ENCODE peak calls at places on chromosomes 1 and 21, in six cellular contexts. V, I, M, S, D and U are unnamed samples.

GRCh38 chr1:173478099-173478555 is 992 bp downstream of the PRDX6 start:
- DNase-seq in V (peak; percentile 93), I (no peak), M (peak; percentile 58), S (peak; percentile 79), D (peak; percentile 48), U (peak; percentile 84)

GRCh38 chr1:162210171-162210570 is 140.7 kb downstream of the NOS1AP start:
- DNase-seq in V (peak; percentile 27), I (no peak), M (no peak), S (no peak), D (no peak), U (no peak)

GRCh38 chr1:25728301-25728935 is 71.6 kb upstream of the SELENON start:
- DNase-seq in V (no peak), I (no peak), M (no peak), S (peak; percentile 24), D (no peak), U (no peak)

GRCh38 chr1:241771117-241771516 is 76.9 kb upstream of the EXO1 start:
- DNase-seq in V (no peak), I (no peak), M (no peak), S (no peak), D (no peak), U (no peak)

GRCh38 chr1:165525708-165526107 is 18.1 kb upstream of the LRRC52 start:
- DNase-seq in V (no peak), I (no peak), M (no peak), S (no peak), D (no peak), U (no peak)

GRCh38 chr1:147177611-147178370 is 5.5 kb upstream of the PRKAB2 start:
- DNase-seq in V (peak; percentile 63), I (no peak), M (peak; percentile 25), S (peak; percentile 45), D (peak; percentile 51), U (no peak)

GRCh38 chr1:70518106-70518505 is 107.0 kb downstream of the CTH start:
- DNase-seq in V (no peak), I (no peak), M (no peak), S (no peak), D (no peak), U (no peak)

GRCh38 chr21:17725339-17725738 is 93.8 kb downstream of the C21orf91 start:
- DNase-seq in V (no peak), I (no peak), M (no peak), S (no peak), D (no peak), U (no peak)

GRCh38 chr1:79079770-79080169 is 73.2 kb upstream of the ADGRL4 start:
- DNase-seq in V (peak; percentile 83), I (peak; percentile 30), M (no peak), S (no peak), D (peak; percentile 97), U (no peak)

GRCh38 chr21:46057111-46057709 is 40.7 kb upstream of the COL6A2 start:
- DNase-seq in V (no peak), I (no peak), M (no peak), S (peak; percentile 44), D (no peak), U (peak; percentile 52)

GRCh38 chr1:214331827-214332423 is 51.0 kb downstream of the SMYD2 start:
- DNase-seq in V (peak; percentile 65), I (no peak), M (peak; percentile 53), S (no peak), D (peak; percentile 72), U (no peak)

GRCh38 chr1:48644950-48645605 is 131.6 kb downstream of the BEND5 start:
- DNase-seq in V (no peak), I (no peak), M (no peak), S (no peak), D (no peak), U (no peak)

GRCh38 chr1:220791959-220792358 is 5.2 kb downstream of the MTARC1 start:
- DNase-seq in V (no peak), I (no peak), M (no peak), S (peak; percentile 70), D (no peak), U (peak; percentile 54)

GRCh38 chr1:223741861-223742260 is 29.5 kb downstream of the CAPN2 start:
- DNase-seq in V (peak; percentile 35), I (no peak), M (no peak), S (no peak), D (no peak), U (no peak)

GRCh38 chr1:84350550-84350949 is 47.7 kb upstream of the DNASE2B start:
- DNase-seq in V (no peak), I (no peak), M (no peak), S (no peak), D (no peak), U (no peak)

GRCh38 chr1:44672254-44672955 is 1.9 kb downstream of the TMEM53 start:
- DNase-seq in V (peak; percentile 19), I (no peak), M (no peak), S (no peak), D (no peak), U (peak; percentile 62)

GRCh38 chr1:203402609-203403337 is 51.9 kb upstream of the FMOD start:
- DNase-seq in V (peak; percentile 92), I (peak; percentile 96), M (no peak), S (no peak), D (no peak), U (no peak)

GRCh38 chr1:157412308-157412707 is 140.0 kb downstream of the FCRL5 start:
- DNase-seq in V (no peak), I (no peak), M (no peak), S (no peak), D (no peak), U (no peak)

GRCh38 chr21:45932922-45933502 is 48.6 kb upstream of the COL6A1 start:
- DNase-seq in V (no peak), I (no peak), M (no peak), S (peak; percentile 5), D (no peak), U (no peak)

GRCh38 chr1:227445746-227446145 is 117.6 kb upstream of the ZNF678 start:
- DNase-seq in V (no peak), I (no peak), M (no peak), S (no peak), D (no peak), U (no peak)

GRCh38 chr1:247008406-247008799 is 546 bp upstream of the ZNF695 start:
- DNase-seq in V (peak; percentile 3), I (no peak), M (no peak), S (no peak), D (no peak), U (no peak)
- H3K4me3 ChIP-seq in V (peak overlapping the region; percentile 95), I (peak overlapping the region; percentile 68), M (no peak overlapping the region), S (no peak overlapping the region), D (peak overlapping the region; percentile 89), U (no peak overlapping the region)

GRCh38 chr1:206739411-206740076 is 31.0 kb upstream of the IL19 start:
- DNase-seq in V (no peak), I (no peak), M (no peak), S (no peak), D (no peak), U (no peak)

GRCh38 chr1:206737729-206738222 is 32.8 kb upstream of the IL19 start:
- DNase-seq in V (no peak), I (no peak), M (peak; percentile 16), S (no peak), D (no peak), U (no peak)

GRCh38 chr1:206741142-206741701 is 29.4 kb upstream of the IL19 start:
- DNase-seq in V (no peak), I (no peak), M (no peak), S (no peak), D (no peak), U (no peak)

GRCh38 chr1:206736878-206737728 is 33.5 kb upstream of the IL19 start:
- DNase-seq in V (no peak), I (no peak), M (no peak), S (no peak), D (no peak), U (no peak)

DNA sequence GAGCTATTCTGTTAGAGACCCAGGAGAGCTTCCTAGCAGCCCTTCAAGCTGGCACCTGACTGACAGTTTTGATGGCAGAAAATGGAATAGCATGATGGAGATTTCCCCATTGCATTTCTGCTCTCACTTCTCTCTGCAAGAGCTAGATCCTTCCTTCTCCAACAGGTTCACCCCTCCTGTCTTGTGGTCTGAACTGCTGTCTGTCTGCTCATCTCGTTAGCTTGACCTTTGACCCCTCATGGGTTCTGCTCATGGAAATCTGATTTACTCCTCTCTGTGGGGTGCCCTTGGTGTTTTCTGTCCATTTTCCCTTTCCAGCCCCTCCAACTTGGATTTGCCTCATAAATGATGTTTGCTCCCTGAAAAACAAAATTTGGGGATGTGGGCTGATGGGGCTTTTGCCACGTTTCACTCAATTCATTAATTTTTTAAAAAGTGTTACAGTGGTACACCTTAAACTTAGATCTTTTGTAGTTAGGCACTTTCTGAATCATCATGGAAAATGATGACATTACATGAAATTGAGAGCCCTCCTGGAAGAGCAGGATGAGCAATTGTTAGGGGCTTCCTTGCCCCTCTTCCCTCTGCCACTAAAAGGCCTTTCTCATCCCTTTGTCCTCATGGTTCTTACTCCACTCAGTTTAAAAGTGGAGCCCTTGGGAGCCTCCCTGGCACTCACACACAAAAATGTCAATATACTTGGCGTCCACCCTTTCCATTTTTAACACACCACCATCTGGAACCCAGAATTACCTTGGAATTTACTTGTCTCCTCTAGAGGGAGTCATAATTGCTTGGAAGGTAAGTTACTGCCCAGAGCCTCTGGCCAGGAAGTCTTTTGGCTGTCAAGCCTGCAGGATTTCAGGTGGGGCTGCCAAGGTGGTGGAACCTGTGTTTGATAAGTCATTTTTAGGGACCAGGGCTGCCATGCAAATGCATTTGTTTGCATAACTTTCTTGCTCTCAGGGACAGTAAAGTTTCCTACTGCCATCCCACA is 31.9 kb upstream of the IL19 start:
- DNase-seq in V (peak; percentile 40), I (no peak), M (no peak), S (no peak), D (no peak), U (no peak)
- H3K4me3 ChIP-seq in V (no peak overlapping the region), I (no peak overlapping the region), M (no peak overlapping the region), S (no peak overlapping the region), D (no peak overlapping the region), U (no peak overlapping the region)

DNA sequence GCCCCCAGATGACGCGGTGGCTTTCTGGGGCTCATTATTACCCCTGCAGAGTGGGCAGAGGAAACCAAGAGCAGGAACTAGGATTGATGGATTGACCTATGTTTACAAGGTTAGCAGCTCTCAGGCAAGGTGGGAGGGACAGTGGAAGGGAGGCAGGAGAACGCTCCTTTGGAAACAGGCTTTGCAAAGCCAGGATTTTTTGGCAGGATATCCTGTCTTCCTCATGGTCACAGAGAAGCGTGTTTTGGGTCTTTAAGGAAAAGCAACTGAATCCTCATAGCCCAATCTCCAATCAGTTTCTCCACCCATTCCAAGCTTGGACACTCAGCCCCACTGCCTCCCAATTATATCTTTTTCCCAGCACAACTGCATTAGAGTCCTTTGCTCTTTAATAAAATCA is 105.6 kb upstream of the SOD1 start:
- DNase-seq in V (no peak), I (no peak), M (no peak), S (no peak), D (no peak), U (no peak)
- H3K4me3 ChIP-seq in V (no peak overlapping the region), I (no peak overlapping the region), M (no peak overlapping the region), S (no peak overlapping the region), D (no peak overlapping the region), U (no peak overlapping the region)

GRCh38 chr21:38139380-38140168 is 117.2 kb upstream of the KCNJ15 start:
- DNase-seq in V (peak; percentile 58), I (no peak), M (no peak), S (no peak), D (no peak), U (no peak)
- H3K4me3 ChIP-seq in V (no peak overlapping the region), I (no peak overlapping the region), M (no peak overlapping the region), S (no peak overlapping the region), D (no peak overlapping the region), U (no peak overlapping the region)